ENCODE peak calls at places on chromosome 2, in four cellular contexts. Z is A549, Y is endothelial cell of umbilical vein, D is HCT116. U is an unnamed sample.

GRCh38 chr2:67076265-67076664 is 320.9 kb upstream of the ETAA1 start:
- DNase-seq in Z (no peak), Y (no peak), D (no peak), U (no peak)

GRCh38 chr2:120245520-120245835 is 7.2 kb upstream of the RALB start:
- DNase-seq in Z (peak; percentile 48), Y (peak; percentile 60), D (no peak), U (no peak)

GRCh38 chr2:109330056-109330455 is 201.1 kb downstream of the SH3RF3 start:
- DNase-seq in Z (no peak), Y (no peak), D (no peak), U (no peak)

GRCh38 chr2:151363709-151364108 is 6.3 kb downstream of the TNFAIP6 start:
- DNase-seq in Z (no peak), Y (peak; percentile 40), D (no peak), U (peak; percentile 19)

GRCh38 chr2:151973901-151974199 is 125.0 kb downstream of the CACNB4 start:
- DNase-seq in Z (no peak), Y (peak; percentile 46), D (no peak), U (no peak)

GRCh38 chr2:240594511-240595380 is 8.2 kb downstream of the CAPN10 start:
- DNase-seq in Z (no peak), Y (no peak), D (no peak), U (no peak)

GRCh38 chr2:124193706-124194105 is 168.6 kb downstream of the CNTNAP5 start:
- DNase-seq in Z (no peak), Y (no peak), D (no peak), U (no peak)

GRCh38 chr2:28704621-28705020 is 47.0 kb upstream of the PPP1CB start:
- DNase-seq in Z (no peak), Y (no peak), D (no peak), U (no peak)

GRCh38 chr2:102367331-102367971 is 11.9 kb downstream of the IL18R1 start:
- DNase-seq in Z (no peak), Y (no peak), D (no peak), U (no peak)

GRCh38 chr2:190553254-190553653 is 18.7 kb upstream of the NEMP2 start:
- DNase-seq in Z (no peak), Y (no peak), D (no peak), U (no peak)

GRCh38 chr2:217103752-217104540 is 244.1 kb upstream of the TNP1 start:
- DNase-seq in Z (peak; percentile 18), Y (no peak), D (peak; percentile 15), U (no peak)

GRCh38 chr2:163778045-163778753 is 42.4 kb upstream of the FIGN start:
- DNase-seq in Z (peak; percentile 82), Y (peak; percentile 68), D (peak; percentile 15), U (no peak)

GRCh38 chr2:146666336-146666735 is 1178.5 kb upstream of the ACVR2A start:
- DNase-seq in Z (peak; percentile 5), Y (peak; percentile 70), D (no peak), U (no peak)

GRCh38 chr2:204842731-204843490 is 297.6 kb downstream of the PARD3B start:
- DNase-seq in Z (peak; percentile 54), Y (peak; percentile 92), D (no peak), U (no peak)

GRCh38 chr2:37866535-37866934 is 58.6 kb upstream of the RMDN2 start:
- DNase-seq in Z (no peak), Y (no peak), D (no peak), U (no peak)

GRCh38 chr2:6945821-6946220 is 28.6 kb downstream of the RNF144A start:
- DNase-seq in Z (no peak), Y (no peak), D (no peak), U (no peak)

GRCh38 chr2:153074207-153074606 is 355.8 kb downstream of the ARL6IP6 start:
- DNase-seq in Z (no peak), Y (no peak), D (no peak), U (no peak)

GRCh38 chr2:25294573-25295462 is 46.9 kb downstream of the DNMT3A start:
- DNase-seq in Z (peak; percentile 24), Y (peak; percentile 81), D (peak; percentile 12), U (peak; percentile 92)

GRCh38 chr2:1499033-1499795 is 86.0 kb downstream of the TPO start:
- DNase-seq in Z (no peak), Y (no peak), D (no peak), U (no peak)

GRCh38 chr2:57510704-57511103 is 535.9 kb upstream of the VRK2 start:
- DNase-seq in Z (no peak), Y (no peak), D (no peak), U (no peak)

GRCh38 chr2:160039166-160039903 is 23.1 kb downstream of the PLA2R1 start:
- DNase-seq in Z (peak; percentile 76), Y (peak; percentile 100), D (no peak), U (no peak)

GRCh38 chr2:154623819-154624218 is 74.7 kb upstream of the KCNJ3 start:
- DNase-seq in Z (peak; percentile 56), Y (peak; percentile 45), D (peak; percentile 56), U (no peak)

GRCh38 chr2:71223767-71224333 is 3.1 kb downstream of the PAIP2B start:
- DNase-seq in Z (peak; percentile 82), Y (peak; percentile 38), D (peak; percentile 47), U (no peak)

GRCh38 chr2:205605638-205606304 is 76.5 kb upstream of the NRP2 start:
- DNase-seq in Z (no peak), Y (no peak), D (no peak), U (no peak)

GRCh38 chr2:43293744-43294695 is 67.6 kb upstream of the ZFP36L2 start:
- DNase-seq in Z (peak; percentile 95), Y (peak; percentile 83), D (peak; percentile 97), U (peak; percentile 50)

GRCh38 chr2:31903109-31903780 is 107.6 kb downstream of the MEMO1 start:
- DNase-seq in Z (no peak), Y (no peak), D (no peak), U (no peak)

GRCh38 chr2:31886700-31887099 is 124.1 kb downstream of the MEMO1 start:
- DNase-seq in Z (peak; percentile 52), Y (no peak), D (peak; percentile 22), U (no peak)

GRCh38 chr2:238320648-238321281 is 447 bp downstream of the TRAF3IP1 start:
- DNase-seq in Z (no peak), Y (no peak), D (no peak), U (no peak)

GRCh38 chr2:15874854-15875776 is 65.2 kb upstream of the MYCN start:
- DNase-seq in Z (no peak), Y (no peak), D (no peak), U (no peak)

GRCh38 chr2:46849741-46850474 is 65.7 kb downstream of the MCFD2 start:
- DNase-seq in Z (peak; percentile 50), Y (peak; percentile 82), D (no peak), U (no peak)

GRCh38 chr2:202157211-202157985 is 81.0 kb downstream of the SUMO1 start:
- DNase-seq in Z (no peak), Y (no peak), D (no peak), U (no peak)

GRCh38 chr2:54500404-54501147 is 44.4 kb downstream of the SPTBN1 start:
- DNase-seq in Z (no peak), Y (no peak), D (no peak), U (no peak)

GRCh38 chr2:160783481-160783880 is 289.9 kb upstream of the RBMS1 start:
- DNase-seq in Z (no peak), Y (peak; percentile 5), D (no peak), U (no peak)

GRCh38 chr2:218229239-218229638 is 12.2 kb downstream of the ARPC2 start:
- DNase-seq in Z (peak; percentile 23), Y (peak; percentile 88), D (no peak), U (peak; percentile 34)

GRCh38 chr2:119160361-119160965 is 1.9 kb upstream of the C1QL2 start:
- DNase-seq in Z (no peak), Y (no peak), D (no peak), U (no peak)

GRCh38 chr2:146701183-146701582 is 1143.6 kb upstream of the ACVR2A start:
- DNase-seq in Z (peak; percentile 28), Y (no peak), D (no peak), U (no peak)

GRCh38 chr2:17752892-17753802 is 463 bp downstream of the SMC6 start:
- DNase-seq in Z (peak; percentile 83), Y (peak; percentile 59), D (no peak), U (peak; percentile 21)
- TF ChIP-seq POLR2A in Z (peak; percentile 41), Y (no peak), D (no peak), U (peak; percentile 71)

GRCh38 chr2:236988690-236989639 is 96.7 kb upstream of the COPS8 start:
- DNase-seq in Z (no peak), Y (peak; percentile 55), D (no peak), U (no peak)
- TF ChIP-seq POLR2A in Z (no peak), Y (no peak), D (no peak), U (no peak)

DNA sequence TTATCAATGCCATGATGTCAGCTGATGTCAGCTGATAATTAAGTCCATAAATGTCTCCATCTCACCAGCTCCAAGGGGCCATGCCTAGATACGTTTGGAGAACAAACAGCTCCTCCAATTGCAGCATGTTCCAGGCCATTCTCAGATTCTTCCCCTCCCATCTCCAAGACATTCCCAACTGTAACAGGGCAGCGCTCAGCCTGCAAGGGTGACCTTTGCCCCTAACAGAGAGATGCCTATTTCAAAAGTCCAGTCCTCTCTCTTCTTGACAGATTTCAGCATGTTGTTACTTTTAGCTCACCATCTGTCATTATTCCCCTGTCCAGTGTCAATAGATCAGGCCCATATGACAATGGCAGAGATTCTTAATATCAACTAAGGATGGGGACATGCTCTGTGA is 9.9 kb downstream of the PSD4 start:
- DNase-seq in Z (no peak), Y (no peak), D (no peak), U (no peak)
- TF ChIP-seq POLR2A in Z (no peak), Y (no peak), D (no peak), U (no peak)

DNA sequence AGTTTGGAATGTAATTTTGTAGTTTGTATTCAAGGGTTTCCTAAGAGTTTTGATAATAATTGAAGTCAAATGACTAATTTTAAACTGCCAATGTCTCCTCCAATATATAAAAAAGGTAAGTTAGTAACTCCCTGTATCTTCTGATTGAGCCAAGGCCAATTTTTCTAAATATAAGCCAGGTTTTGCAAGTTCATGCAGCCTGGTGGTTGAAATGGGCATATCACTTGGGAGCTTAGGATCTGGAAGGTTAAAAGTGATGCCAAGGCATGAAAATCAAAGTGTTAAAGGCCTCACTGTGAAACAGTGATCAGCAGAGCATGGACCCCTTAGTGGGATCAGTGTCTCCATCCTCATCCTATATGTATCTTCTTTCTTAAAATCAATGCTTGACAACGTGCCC is 60.5 kb downstream of the MERTK start:
- DNase-seq in Z (no peak), Y (no peak), D (no peak), U (no peak)
- TF ChIP-seq POLR2A in Z (no peak), Y (no peak), D (no peak), U (no peak)

DNA sequence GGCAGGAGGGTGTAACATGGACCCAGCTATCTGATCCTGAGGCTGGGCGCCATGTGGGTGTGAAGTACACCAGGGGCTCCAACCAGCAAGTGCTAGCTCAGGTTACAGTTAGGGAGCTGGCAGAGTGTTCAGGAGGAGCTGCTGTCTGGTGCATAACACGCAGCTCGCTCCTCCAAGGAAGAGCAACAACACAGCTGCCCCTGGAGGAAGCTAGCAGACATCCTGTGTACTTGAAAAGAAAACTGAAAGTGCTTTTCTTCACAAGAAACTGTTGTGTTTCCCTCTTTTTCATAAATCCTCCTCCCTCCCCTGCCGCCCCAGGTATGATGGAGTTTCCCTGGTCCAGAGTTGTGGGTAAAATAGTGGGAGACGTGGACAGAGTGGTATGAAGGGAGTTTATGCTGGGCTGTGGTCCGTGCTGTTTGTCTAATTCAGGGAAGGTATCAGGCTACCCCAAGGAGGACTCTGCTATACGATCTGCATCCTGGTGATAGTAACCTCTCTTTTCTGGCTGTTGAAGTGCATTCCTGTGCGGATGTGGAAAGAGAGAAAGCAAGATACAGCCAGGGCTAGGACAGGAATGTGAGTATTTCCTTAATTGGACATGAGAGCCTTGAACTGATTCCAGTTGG is 6.1 kb upstream of the LBH start:
- DNase-seq in Z (no peak), Y (peak; percentile 64), D (no peak), U (no peak)
- TF ChIP-seq POLR2A in Z (no peak), Y (no peak), D (no peak), U (peak; percentile 47)